ENCODE peak calls at places on chromosomes 2 and 18, in four cellular contexts. U is ACHN; M is activated naive CD4-positive, alpha-beta T cell treated with Interleukin-2 at 50 U/mL for 16 hours; A is dorsolateral prefrontal cortex. C is an unnamed sample.

GRCh38 chr18:55522011-55522410 is 66.0 kb downstream of the TCF4 start:
- DNase-seq in A (peak; percentile 47), U (peak; percentile 36), M (no peak), C (no peak)

GRCh38 chr2:110876167-110876999 is 144.0 kb downstream of the ACOXL start:
- DNase-seq in A (no peak), M (no peak), U (no peak), C (no peak)

GRCh38 chr2:148007219-148007900 is 13.2 kb downstream of the ORC4 start:
- DNase-seq in M (no peak), A (no peak), U (no peak), C (no peak)

GRCh38 chr2:181183878-181184553 is 203.6 kb downstream of the UBE2E3 start:
- DNase-seq in A (no peak), M (no peak), U (no peak), C (peak; percentile 24)

GRCh38 chr2:170241731-170242130 is 63.8 kb downstream of the MYO3B start:
- DNase-seq in M (no peak), U (no peak), A (no peak), C (no peak)

GRCh38 chr2:135798762-135799161 is 38.2 kb downstream of the LCT start:
- DNase-seq in A (no peak), U (no peak), M (no peak), C (peak; percentile 30)

GRCh38 chr18:35507623-35508022 is 9.9 kb upstream of the INO80C start:
- DNase-seq in A (no peak), U (no peak), M (no peak), C (no peak)

GRCh38 chr18:44955825-44956224 is 275.1 kb downstream of the SETBP1 start:
- DNase-seq in U (no peak), A (no peak), M (no peak), C (peak; percentile 32)

GRCh38 chr2:45736757-45737704 is 85.6 kb downstream of the PRKCE start:
- DNase-seq in A (peak; percentile 75), U (no peak), M (no peak), C (peak; percentile 66)

GRCh38 chr2:241545113-241545512 is 13.4 kb upstream of the BOK start:
- DNase-seq in M (no peak), U (no peak), A (no peak), C (peak; percentile 80)

GRCh38 chr2:98036349-98037000 is 40.7 kb upstream of the TMEM131 start:
- DNase-seq in U (no peak), A (no peak), M (no peak), C (no peak)

GRCh38 chr18:77557030-77557429 is 307.4 kb downstream of the GALR1 start:
- DNase-seq in U (no peak), M (no peak), A (no peak), C (no peak)

GRCh38 chr2:5877360-5877759 is 185.2 kb downstream of the SOX11 start:
- DNase-seq in M (no peak), A (no peak), U (no peak), C (no peak)

GRCh38 chr2:109582928-109583895 is 30.6 kb downstream of the SEPTIN10 start:
- DNase-seq in M (no peak), U (no peak), A (no peak), C (peak; percentile 37)

GRCh38 chr2:101679801-101680487 is 17.6 kb upstream of the MAP4K4 start:
- DNase-seq in M (no peak), A (no peak), U (no peak), C (no peak)

GRCh38 chr2:20217041-20217970 is 7.6 kb downstream of the SDC1 start:
- DNase-seq in M (no peak), U (peak; percentile 46), A (no peak), C (peak; percentile 27)

GRCh38 chr2:128391679-128392078 is 73.0 kb upstream of the HS6ST1 start:
- DNase-seq in U (no peak), A (no peak), M (no peak), C (peak; percentile 68)

GRCh38 chr2:239215136-239215925 is 185.5 kb downstream of the HDAC4 start:
- DNase-seq in A (no peak), U (no peak), M (no peak), C (no peak)

GRCh38 chr18:77144451-77145118 is 12.0 kb upstream of the MBP start:
- DNase-seq in A (peak; percentile 1), U (no peak), M (no peak), C (peak; percentile 30)

GRCh38 chr2:178521304-178522150 is 41.3 kb downstream of the PLEKHA3 start:
- DNase-seq in U (no peak), M (peak; percentile 44), A (no peak), C (no peak)

GRCh38 chr2:16408331-16409005 is 257.2 kb downstream of the CYRIA start:
- DNase-seq in U (no peak), A (no peak), M (no peak), C (no peak)

GRCh38 chr2:53768233-53768542 is 584 bp downstream of the CHAC2 start:
- DNase-seq in M (no peak), U (peak; percentile 75), A (peak; percentile 45), C (no peak)

GRCh38 chr2:119739580-119740255 is 20.0 kb upstream of the PTPN4 start:
- DNase-seq in A (no peak), U (no peak), M (no peak), C (no peak)

GRCh38 chr18:23077493-23078256 is 57.6 kb upstream of the CABLES1 start:
- DNase-seq in A (no peak), M (no peak), U (peak; percentile 58), C (no peak)

GRCh38 chr2:195660265-195660890 is 3.4 kb downstream of the SLC39A10 start:
- DNase-seq in U (peak; percentile 82), A (peak; percentile 81), M (peak; percentile 74), C (peak; percentile 80)

GRCh38 chr2:8549942-8550341 is 131.9 kb upstream of the ID2 start:
- DNase-seq in U (no peak), A (no peak), M (no peak), C (no peak)

GRCh38 chr2:43846140-43846793 is 7.5 kb downstream of the ABCG8 start:
- DNase-seq in U (no peak), A (no peak), M (no peak), C (no peak)

GRCh38 chr2:70523996-70524965 is 29.3 kb downstream of the TGFA start:
- DNase-seq in M (peak; percentile 31), A (no peak), U (peak; percentile 99), C (peak; percentile 95)

GRCh38 chr2:164068063-164068462 is 332.3 kb upstream of the FIGN start:
- DNase-seq in U (no peak), A (no peak), M (no peak), C (peak; percentile 4)

GRCh38 chr18:64800151-64800550 is 651.3 kb upstream of the LINC00305 start:
- DNase-seq in U (no peak), M (no peak), A (no peak), C (no peak)

GRCh38 chr2:185970148-185970852 is 231.7 kb downstream of the FSIP2 start:
- DNase-seq in A (no peak), M (no peak), U (no peak), C (peak; percentile 2)

GRCh38 chr2:98561018-98561417 is 47.3 kb downstream of the COA5 start:
- DNase-seq in U (no peak), A (no peak), M (no peak), C (no peak)